ENCODE peak calls at places on chromosomes 3 and 15, in six cellular contexts. N, H, K, I, W and J are unnamed samples.

GRCh38 chr15:67185621-67186225 is 68.7 kb downstream of the AAGAB start:
- DNase-seq in N (no peak), H (no peak), K (no peak), I (peak; percentile 24), W (no peak), J (peak; percentile 23)

GRCh38 chr3:30871720-30872119 is 22.7 kb downstream of the GADL1 start:
- DNase-seq in N (no peak), H (no peak), K (no peak), I (no peak), W (no peak), J (no peak)

GRCh38 chr3:29536016-29536736 is 255.3 kb downstream of the RBMS3 start:
- DNase-seq in N (no peak), H (no peak), K (no peak), I (no peak), W (no peak), J (no peak)

GRCh38 chr15:52303093-52303772 is 7.6 kb upstream of the MYO5C start:
- DNase-seq in N (no peak), H (no peak), K (no peak), I (no peak), W (no peak), J (no peak)

GRCh38 chr3:102733811-102734574 is 299.2 kb downstream of the ZPLD1 start:
- DNase-seq in N (peak; percentile 5), H (no peak), K (no peak), I (no peak), W (peak; percentile 88), J (no peak)

GRCh38 chr3:30644615-30645014 is 38.2 kb downstream of the TGFBR2 start:
- DNase-seq in N (no peak), H (peak; percentile 88), K (no peak), I (peak; percentile 64), W (no peak), J (no peak)

GRCh38 chr15:57565326-57565725 is 26.4 kb upstream of the MYZAP start:
- DNase-seq in N (no peak), H (no peak), K (no peak), I (peak; percentile 23), W (no peak), J (no peak)

GRCh38 chr3:24365168-24365567 is 129.5 kb downstream of the THRB start:
- DNase-seq in N (no peak), H (peak; percentile 62), K (no peak), I (no peak), W (peak; percentile 75), J (peak; percentile 38)

GRCh38 chr3:6504385-6504784 is 356.5 kb upstream of the GRM7 start:
- DNase-seq in N (no peak), H (no peak), K (no peak), I (no peak), W (no peak), J (no peak)

GRCh38 chr3:16140116-16140893 is 34.2 kb upstream of the GALNT15 start:
- DNase-seq in N (no peak), H (no peak), K (no peak), I (no peak), W (peak; percentile 89), J (no peak)

GRCh38 chr3:90062018-90062417 is 954.6 kb downstream of the EPHA3 start:
- DNase-seq in N (no peak), H (no peak), K (no peak), I (no peak), W (no peak), J (no peak)

GRCh38 chr15:89772933-89773583 is 3.1 kb upstream of the MESP2 start:
- DNase-seq in N (no peak), H (no peak), K (no peak), I (peak; percentile 24), W (no peak), J (no peak)

GRCh38 chr15:78243491-78243941 is 9.2 kb upstream of the ACSBG1 start:
- DNase-seq in N (no peak), H (peak; percentile 83), K (no peak), I (no peak), W (no peak), J (no peak)

GRCh38 chr3:66394261-66395249 is 106.3 kb downstream of the LRIG1 start:
- DNase-seq in N (no peak), H (no peak), K (peak; percentile 78), I (no peak), W (no peak), J (no peak)

GRCh38 chr3:197564097-197564843 is 8.5 kb upstream of the BDH1 start:
- DNase-seq in N (no peak), H (no peak), K (no peak), I (no peak), W (no peak), J (no peak)

GRCh38 chr15:70198441-70199123 is 100.9 kb upstream of the TLE3 start:
- DNase-seq in N (no peak), H (no peak), K (peak; percentile 40), I (peak; percentile 10), W (no peak), J (no peak)

GRCh38 chr3:144403040-144403457 is 431.4 kb downstream of the DIPK2A start:
- DNase-seq in N (no peak), H (peak; percentile 42), K (no peak), I (no peak), W (no peak), J (no peak)

GRCh38 chr3:9260305-9260704 is 10.9 kb upstream of the SRGAP3 start:
- DNase-seq in N (no peak), H (no peak), K (no peak), I (no peak), W (no peak), J (no peak)

GRCh38 chr3:177026505-177027277 is 170.6 kb downstream of the TBL1XR1 start:
- DNase-seq in N (no peak), H (no peak), K (no peak), I (no peak), W (no peak), J (no peak)

GRCh38 chr15:28942521-28943035 is 56.8 kb downstream of the APBA2 start:
- DNase-seq in N (no peak), H (no peak), K (peak; percentile 70), I (no peak), W (no peak), J (no peak)
- H3K4me3 ChIP-seq in N (no peak overlapping the region), H (no peak overlapping the region), K (no peak overlapping the region), I (no peak overlapping the region), W (no peak overlapping the region), J (no peak overlapping the region)

DNA sequence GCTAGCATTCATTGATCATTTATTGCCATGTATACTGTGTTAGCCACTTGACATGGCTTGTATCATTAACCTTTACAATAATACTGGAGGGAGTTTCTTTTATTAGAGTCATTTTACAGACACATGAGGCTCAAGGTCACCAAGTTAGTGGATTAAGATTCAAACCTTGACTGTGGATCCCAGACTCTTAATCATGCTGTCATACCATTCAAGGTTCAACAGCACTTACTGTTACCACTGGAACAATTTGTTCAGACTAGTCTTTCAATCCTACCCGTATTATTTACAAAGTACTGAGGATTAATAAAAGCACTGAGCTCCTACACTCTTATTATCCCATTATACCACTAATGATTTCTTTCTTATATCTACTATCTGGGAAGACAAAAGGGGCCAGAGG is 1.2 kb downstream of the COX17 start:
- DNase-seq in N (no peak), H (no peak), K (no peak), I (no peak), W (no peak), J (no peak)
- H3K4me3 ChIP-seq in N (peak overlapping the region; percentile 95), H (no peak overlapping the region), K (peak overlapping the region; percentile 68), I (peak overlapping the region; percentile 85), W (peak overlapping the region; percentile 57), J (peak overlapping the region; percentile 64)

DNA sequence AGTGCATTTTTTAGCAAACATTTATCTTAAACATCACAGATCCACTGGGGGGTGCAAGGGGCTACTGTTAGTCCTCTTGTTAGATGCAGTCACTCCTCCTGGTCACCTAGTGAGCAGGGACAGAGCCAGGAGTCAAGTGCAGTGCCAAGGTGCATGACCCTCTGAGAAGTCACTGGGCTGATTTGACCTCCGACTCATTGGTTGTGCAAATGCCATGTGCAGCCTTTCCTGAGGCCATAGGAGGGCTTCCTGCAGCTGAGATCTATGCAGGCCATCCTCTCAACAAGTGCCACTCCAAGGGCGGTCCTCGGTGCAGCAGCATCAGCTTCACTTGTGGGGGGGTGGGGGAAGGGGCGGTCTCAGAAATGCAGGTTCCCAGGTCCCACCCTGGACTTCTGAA is 60.2 kb downstream of the GPD1L start:
- DNase-seq in N (no peak), H (no peak), K (no peak), I (no peak), W (no peak), J (no peak)
- H3K4me3 ChIP-seq in N (no peak overlapping the region), H (no peak overlapping the region), K (no peak overlapping the region), I (no peak overlapping the region), W (no peak overlapping the region), J (no peak overlapping the region)

DNA sequence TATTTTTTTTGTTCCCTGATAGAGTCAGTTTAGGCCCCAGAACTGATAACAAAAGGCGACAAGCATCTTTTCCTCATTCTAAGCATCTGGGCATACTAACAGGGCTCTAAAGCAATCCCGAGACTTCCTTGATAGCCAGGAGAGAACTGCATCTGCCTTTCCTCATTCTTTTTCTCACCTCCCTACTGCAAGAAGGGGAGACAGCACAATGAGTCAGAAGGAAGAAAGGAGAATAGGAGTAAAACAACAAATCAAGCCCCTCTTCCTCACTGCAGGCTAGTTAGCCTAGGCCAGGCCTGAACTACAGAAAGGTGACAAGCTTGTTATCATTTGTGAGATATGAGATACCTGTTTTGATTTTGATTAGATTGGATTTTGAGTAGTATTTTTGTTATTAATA is 97.9 kb downstream of the NAALADL2 start:
- DNase-seq in N (no peak), H (no peak), K (no peak), I (no peak), W (peak; percentile 28), J (no peak)
- H3K4me3 ChIP-seq in N (no peak overlapping the region), H (no peak overlapping the region), K (no peak overlapping the region), I (no peak overlapping the region), W (no peak overlapping the region), J (no peak overlapping the region)

GRCh38 chr3:130897316-130897715 is 3.4 kb downstream of the ATP2C1 start:
- DNase-seq in N (no peak), H (no peak), K (no peak), I (no peak), W (no peak), J (no peak)

GRCh38 chr3:130905551-130905950 is 11.7 kb downstream of the ATP2C1 start:
- DNase-seq in N (no peak), H (no peak), K (no peak), I (no peak), W (no peak), J (no peak)

GRCh38 chr3:130903412-130903908 is 9.6 kb downstream of the ATP2C1 start:
- DNase-seq in N (no peak), H (no peak), K (no peak), I (no peak), W (no peak), J (no peak)

GRCh38 chr3:130901463-130902204 is 7.8 kb downstream of the ATP2C1 start:
- DNase-seq in N (no peak), H (no peak), K (no peak), I (no peak), W (no peak), J (no peak)

DNA sequence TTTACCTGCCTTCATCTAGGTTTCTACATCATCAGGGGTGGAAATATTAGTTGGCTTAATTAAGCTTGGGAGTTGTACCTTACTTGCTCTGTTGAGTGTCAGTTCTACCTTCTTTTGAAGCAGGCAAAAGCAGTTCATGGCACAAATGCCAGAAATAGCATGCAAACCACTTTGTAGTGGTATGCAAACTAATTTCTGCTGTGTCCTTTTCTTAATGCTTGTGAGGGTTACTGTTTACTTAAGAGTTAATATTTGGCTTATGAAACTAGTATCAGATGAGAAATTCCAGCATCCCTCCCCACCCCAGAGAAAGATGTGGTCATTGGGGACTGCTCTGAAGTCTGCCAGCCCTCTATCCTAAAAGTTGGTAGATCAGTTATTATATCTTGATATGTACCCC is 7.1 kb downstream of the ATP2C1 start:
- DNase-seq in N (no peak), H (no peak), K (no peak), I (peak; percentile 44), W (no peak), J (no peak)
- H3K4me3 ChIP-seq in N (no peak overlapping the region), H (no peak overlapping the region), K (no peak overlapping the region), I (no peak overlapping the region), W (no peak overlapping the region), J (no peak overlapping the region)